ENCODE peak calls at places on chromosomes 16 and 17, in eight cellular contexts. One of them, this sample, is unnamed.
A peak's percentile ranks its signal among the peaks of the same experiment; 100 is the strongest.

GRCh38 chr17:74059471-74059870 is 144.0 kb upstream of the RPL38 start:
- DNase-seq in HT1080: no peak
- DNase-seq in stomach: peak; percentile 27
- DNase-seq in progenitor cell of endocrine pancreas: no peak
- DNase-seq in transverse colon: no peak
- DNase-seq in posterior cingulate gyrus: peak; percentile 84
- DNase-seq in choroid plexus epithelial cell: no peak
- DNase-seq in left ventricle myocardium inferior: no peak
- DNase-seq in this sample: no peak

GRCh38 chr16:53043986-53044571 is 8.6 kb downstream of the CHD9NB start:
- DNase-seq in HT1080: peak; percentile 23
- DNase-seq in stomach: no peak
- DNase-seq in progenitor cell of endocrine pancreas: no peak
- DNase-seq in transverse colon: peak; percentile 46
- DNase-seq in posterior cingulate gyrus: no peak
- DNase-seq in choroid plexus epithelial cell: peak; percentile 64
- DNase-seq in left ventricle myocardium inferior: no peak
- DNase-seq in this sample: no peak

GRCh38 chr17:30812218-30813177 is 12.0 kb downstream of the CRLF3 start:
- DNase-seq in HT1080: peak; percentile 15
- DNase-seq in stomach: no peak
- DNase-seq in progenitor cell of endocrine pancreas: no peak
- DNase-seq in transverse colon: no peak
- DNase-seq in posterior cingulate gyrus: no peak
- DNase-seq in choroid plexus epithelial cell: peak; percentile 48
- DNase-seq in left ventricle myocardium inferior: no peak
- DNase-seq in this sample: no peak

GRCh38 chr17:48554412-48555090 is 9.6 kb upstream of the HOXB2 start:
- DNase-seq in HT1080: no peak
- DNase-seq in stomach: no peak
- DNase-seq in progenitor cell of endocrine pancreas: no peak
- DNase-seq in transverse colon: no peak
- DNase-seq in posterior cingulate gyrus: no peak
- DNase-seq in choroid plexus epithelial cell: no peak
- DNase-seq in left ventricle myocardium inferior: no peak
- DNase-seq in this sample: no peak

GRCh38 chr17:40450175-40450574 is 6.9 kb downstream of the IGFBP4 start:
- DNase-seq in HT1080: peak; percentile 29
- DNase-seq in stomach: peak; percentile 64
- DNase-seq in progenitor cell of endocrine pancreas: no peak
- DNase-seq in transverse colon: peak; percentile 84
- DNase-seq in posterior cingulate gyrus: no peak
- DNase-seq in choroid plexus epithelial cell: peak; percentile 67
- DNase-seq in left ventricle myocardium inferior: no peak
- DNase-seq in this sample: no peak

GRCh38 chr17:76593338-76593737 is 7.7 kb upstream of the ST6GALNAC2 start:
- DNase-seq in HT1080: peak; percentile 60
- DNase-seq in stomach: no peak
- DNase-seq in progenitor cell of endocrine pancreas: no peak
- DNase-seq in transverse colon: no peak
- DNase-seq in posterior cingulate gyrus: peak; percentile 38
- DNase-seq in choroid plexus epithelial cell: no peak
- DNase-seq in left ventricle myocardium inferior: no peak
- DNase-seq in this sample: no peak

GRCh38 chr16:65392831-65393565 is 271.1 kb upstream of the CDH11 start:
- DNase-seq in HT1080: peak; percentile 64
- DNase-seq in stomach: no peak
- DNase-seq in progenitor cell of endocrine pancreas: no peak
- DNase-seq in transverse colon: no peak
- DNase-seq in posterior cingulate gyrus: no peak
- DNase-seq in choroid plexus epithelial cell: peak; percentile 75
- DNase-seq in left ventricle myocardium inferior: no peak
- DNase-seq in this sample: no peak

GRCh38 chr16:81668243-81669097 is 110.6 kb upstream of the PLCG2 start:
- DNase-seq in HT1080: no peak
- DNase-seq in stomach: no peak
- DNase-seq in progenitor cell of endocrine pancreas: no peak
- DNase-seq in transverse colon: no peak
- DNase-seq in posterior cingulate gyrus: peak; percentile 77
- DNase-seq in choroid plexus epithelial cell: no peak
- DNase-seq in left ventricle myocardium inferior: no peak
- DNase-seq in this sample: no peak

GRCh38 chr17:4642286-4642685 is 808 bp upstream of the ALOX15 start:
- DNase-seq in HT1080: no peak
- DNase-seq in stomach: no peak
- DNase-seq in progenitor cell of endocrine pancreas: no peak
- DNase-seq in transverse colon: no peak
- DNase-seq in posterior cingulate gyrus: no peak
- DNase-seq in choroid plexus epithelial cell: no peak
- DNase-seq in left ventricle myocardium inferior: no peak
- DNase-seq in this sample: no peak

GRCh38 chr17:12765544-12765943 is 23.8 kb upstream of the ARHGAP44 start:
- DNase-seq in HT1080: peak; percentile 39
- DNase-seq in stomach: peak; percentile 38
- DNase-seq in progenitor cell of endocrine pancreas: no peak
- DNase-seq in transverse colon: no peak
- DNase-seq in posterior cingulate gyrus: no peak
- DNase-seq in choroid plexus epithelial cell: peak; percentile 89
- DNase-seq in left ventricle myocardium inferior: no peak
- DNase-seq in this sample: peak; percentile 5

GRCh38 chr16:89330177-89330856 is 112.8 kb downstream of the ZNF778 start:
- DNase-seq in HT1080: peak; percentile 91
- DNase-seq in stomach: peak; percentile 66
- DNase-seq in progenitor cell of endocrine pancreas: no peak
- DNase-seq in transverse colon: no peak
- DNase-seq in posterior cingulate gyrus: peak; percentile 79
- DNase-seq in choroid plexus epithelial cell: peak; percentile 73
- DNase-seq in left ventricle myocardium inferior: peak; percentile 43
- DNase-seq in this sample: peak; percentile 90

GRCh38 chr17:14134456-14134855 is 65.2 kb downstream of the COX10 start:
- DNase-seq in HT1080: no peak
- DNase-seq in stomach: no peak
- DNase-seq in progenitor cell of endocrine pancreas: no peak
- DNase-seq in transverse colon: no peak
- DNase-seq in posterior cingulate gyrus: no peak
- DNase-seq in choroid plexus epithelial cell: no peak
- DNase-seq in left ventricle myocardium inferior: no peak
- DNase-seq in this sample: no peak

GRCh38 chr16:49557070-49557446 is 183.5 kb downstream of the C16orf78 start:
- DNase-seq in HT1080: no peak
- DNase-seq in stomach: no peak
- DNase-seq in progenitor cell of endocrine pancreas: peak; percentile 21
- DNase-seq in transverse colon: no peak
- DNase-seq in posterior cingulate gyrus: no peak
- DNase-seq in choroid plexus epithelial cell: no peak
- DNase-seq in left ventricle myocardium inferior: no peak
- DNase-seq in this sample: no peak

GRCh38 chr17:43003542-43004172 is 2.9 kb upstream of the IFI35 start:
- DNase-seq in HT1080: peak; percentile 80
- DNase-seq in stomach: no peak
- DNase-seq in progenitor cell of endocrine pancreas: no peak
- DNase-seq in transverse colon: no peak
- DNase-seq in posterior cingulate gyrus: no peak
- DNase-seq in choroid plexus epithelial cell: no peak
- DNase-seq in left ventricle myocardium inferior: no peak
- DNase-seq in this sample: peak; percentile 49

GRCh38 chr17:38743556-38744171 is 4.5 kb downstream of the PCGF2 start:
- DNase-seq in HT1080: no peak
- DNase-seq in stomach: no peak
- DNase-seq in progenitor cell of endocrine pancreas: no peak
- DNase-seq in transverse colon: no peak
- DNase-seq in posterior cingulate gyrus: peak; percentile 24
- DNase-seq in choroid plexus epithelial cell: no peak
- DNase-seq in left ventricle myocardium inferior: no peak
- DNase-seq in this sample: no peak

GRCh38 chr17:60554377-60554788 is 28.3 kb upstream of the APPBP2 start:
- DNase-seq in HT1080: peak; percentile 57
- DNase-seq in stomach: peak; percentile 66
- DNase-seq in progenitor cell of endocrine pancreas: no peak
- DNase-seq in transverse colon: no peak
- DNase-seq in posterior cingulate gyrus: no peak
- DNase-seq in choroid plexus epithelial cell: peak; percentile 97
- DNase-seq in left ventricle myocardium inferior: no peak
- DNase-seq in this sample: peak; percentile 42

GRCh38 chr16:28473714-28474265 is 1.7 kb upstream of the NPIPB7 start:
- DNase-seq in HT1080: no peak
- DNase-seq in stomach: no peak
- DNase-seq in progenitor cell of endocrine pancreas: no peak
- DNase-seq in transverse colon: peak; percentile 3
- DNase-seq in posterior cingulate gyrus: peak; percentile 25
- DNase-seq in choroid plexus epithelial cell: no peak
- DNase-seq in left ventricle myocardium inferior: no peak
- DNase-seq in this sample: no peak

GRCh38 chr16:71647391-71647790 is 21.4 kb downstream of the MARVELD3 start:
- DNase-seq in HT1080: no peak
- DNase-seq in stomach: no peak
- DNase-seq in progenitor cell of endocrine pancreas: no peak
- DNase-seq in transverse colon: no peak
- DNase-seq in posterior cingulate gyrus: no peak
- DNase-seq in choroid plexus epithelial cell: no peak
- DNase-seq in left ventricle myocardium inferior: no peak
- DNase-seq in this sample: no peak

GRCh38 chr16:25110392-25110947 is 1.1 kb upstream of the LCMT1 start:
- DNase-seq in HT1080: peak; percentile 19
- DNase-seq in stomach: no peak
- DNase-seq in progenitor cell of endocrine pancreas: no peak
- DNase-seq in transverse colon: peak; percentile 24
- DNase-seq in posterior cingulate gyrus: no peak
- DNase-seq in choroid plexus epithelial cell: peak; percentile 14
- DNase-seq in left ventricle myocardium inferior: no peak
- DNase-seq in this sample: no peak

GRCh38 chr17:33785281-33785680 is 469.8 kb upstream of the CCL2 start:
- DNase-seq in HT1080: no peak
- DNase-seq in stomach: no peak
- DNase-seq in progenitor cell of endocrine pancreas: no peak
- DNase-seq in transverse colon: no peak
- DNase-seq in posterior cingulate gyrus: no peak
- DNase-seq in choroid plexus epithelial cell: no peak
- DNase-seq in left ventricle myocardium inferior: no peak
- DNase-seq in this sample: no peak

GRCh38 chr17:5741810-5742209 is 157.5 kb upstream of the NLRP1 start:
- DNase-seq in HT1080: no peak
- DNase-seq in stomach: no peak
- DNase-seq in progenitor cell of endocrine pancreas: no peak
- DNase-seq in transverse colon: no peak
- DNase-seq in posterior cingulate gyrus: no peak
- DNase-seq in choroid plexus epithelial cell: no peak
- DNase-seq in left ventricle myocardium inferior: no peak
- DNase-seq in this sample: no peak

GRCh38 chr16:27473101-27473900 is 71.3 kb downstream of the IL21R start:
- DNase-seq in HT1080: no peak
- DNase-seq in stomach: no peak
- DNase-seq in progenitor cell of endocrine pancreas: no peak
- DNase-seq in transverse colon: no peak
- DNase-seq in posterior cingulate gyrus: peak; percentile 35
- DNase-seq in choroid plexus epithelial cell: no peak
- DNase-seq in left ventricle myocardium inferior: no peak
- DNase-seq in this sample: peak; percentile 43

GRCh38 chr17:19004601-19005441 is at the start of gene FAM83G:
- DNase-seq in HT1080: peak; percentile 82
- DNase-seq in stomach: peak; percentile 89
- DNase-seq in progenitor cell of endocrine pancreas: peak; percentile 34
- DNase-seq in transverse colon: peak; percentile 92
- DNase-seq in posterior cingulate gyrus: peak; percentile 79
- DNase-seq in choroid plexus epithelial cell: peak; percentile 54
- DNase-seq in left ventricle myocardium inferior: peak; percentile 58
- DNase-seq in this sample: no peak

GRCh38 chr16:69123894-69124293 is 8.5 kb downstream of the CHTF8 start:
- DNase-seq in HT1080: peak; percentile 57
- DNase-seq in stomach: peak; percentile 57
- DNase-seq in progenitor cell of endocrine pancreas: no peak
- DNase-seq in transverse colon: peak; percentile 60
- DNase-seq in posterior cingulate gyrus: no peak
- DNase-seq in choroid plexus epithelial cell: peak; percentile 86
- DNase-seq in left ventricle myocardium inferior: no peak
- DNase-seq in this sample: peak; percentile 58